ENCODE peak calls at places on chromosomes 7 and 10, in eight cellular contexts. J is foreskin fibroblast; M is stimulated activated CD4-positive, alpha-beta T cell treated with anti-CD3 and anti-CD28 coated beads, Interleukin-1b, Interleukin-23, amount 100 ng/mL, for 4 hours; E is AG04449; Q is epithelial cell of proximal tubule; F is kidney epithelial cell; W is H9; S is heart right ventricle. B is an unnamed sample.

GRCh38 chr10:121911421-121911697 is 16.5 kb downstream of the ATE1 start:
- DNase-seq in F (no peak), Q (no peak), M (no peak), J (no peak), E (no peak), W (no peak), S (no peak), B (no peak)

GRCh38 chr10:36302086-36302485 is 660.0 kb upstream of the FZD8 start:
- DNase-seq in Q (no peak), M (no peak), J (no peak), E (no peak), S (no peak), W (no peak), F (no peak), B (no peak)

GRCh38 chr7:99143853-99144672 is at the start of gene SMURF1:
- DNase-seq in Q (no peak), W (peak; percentile 61), F (no peak), S (peak; percentile 62), E (no peak), J (peak; percentile 62), M (peak; percentile 57), B (no peak)

GRCh38 chr10:103803941-103804340 is 51.4 kb downstream of the SH3PXD2A start:
- DNase-seq in S (no peak), W (no peak), J (no peak), M (no peak), Q (no peak), F (no peak), E (no peak), B (no peak)

GRCh38 chr10:13732485-13732884 is 145.7 kb downstream of the PRPF18 start:
- DNase-seq in E (no peak), M (no peak), S (no peak), J (no peak), Q (no peak), W (no peak), F (no peak), B (no peak)

GRCh38 chr7:112937651-112938390 is 147.6 kb upstream of the TMEM168 start:
- DNase-seq in W (no peak), Q (no peak), F (no peak), M (no peak), S (no peak), J (no peak), E (no peak), B (no peak)

GRCh38 chr10:97475936-97476594 is 22.2 kb downstream of the MMS19 start:
- DNase-seq in W (no peak), M (no peak), S (no peak), Q (no peak), F (no peak), E (peak; percentile 58), J (peak; percentile 65), B (no peak)

GRCh38 chr10:102423372-102423968 is 2.8 kb downstream of the FBXL15 start:
- DNase-seq in J (no peak), F (no peak), M (no peak), Q (no peak), S (no peak), E (no peak), W (no peak), B (no peak)

GRCh38 chr7:157877298-157877840 is 540.6 kb downstream of the DNAJB6 start:
- DNase-seq in Q (no peak), M (no peak), J (no peak), S (no peak), F (no peak), W (no peak), E (no peak), B (no peak)

GRCh38 chr10:66752714-66753113 is 173.1 kb upstream of the LRRTM3 start:
- DNase-seq in J (no peak), M (no peak), W (no peak), S (no peak), F (no peak), E (no peak), Q (no peak), B (no peak)

GRCh38 chr10:129641982-129642381 is 174.9 kb downstream of the MGMT start:
- DNase-seq in J (no peak), F (no peak), W (no peak), E (no peak), Q (no peak), S (no peak), M (no peak), B (no peak)

GRCh38 chr7:91314591-91315323 is 50.5 kb downstream of the FZD1 start:
- DNase-seq in J (no peak), F (no peak), M (no peak), S (no peak), W (no peak), Q (no peak), E (no peak), B (no peak)

GRCh38 chr10:8840356-8840755 is 785.9 kb downstream of the GATA3 start:
- DNase-seq in S (no peak), M (no peak), Q (no peak), J (no peak), E (no peak), F (no peak), W (peak; percentile 53), B (no peak)

GRCh38 chr10:29621161-29621560 is 13.6 kb downstream of the SVIL start:
- DNase-seq in S (no peak), Q (peak; percentile 70), M (no peak), J (peak; percentile 70), F (peak; percentile 45), W (no peak), E (peak; percentile 68), B (no peak)

GRCh38 chr10:124708246-124708779 is 35.9 kb downstream of the FAM53B start:
- DNase-seq in Q (no peak), W (no peak), E (no peak), S (no peak), M (no peak), F (no peak), J (no peak), B (no peak)

GRCh38 chr7:106588576-106589494 is 72.1 kb downstream of the CCDC71L start:
- DNase-seq in J (no peak), S (no peak), M (no peak), W (no peak), F (no peak), Q (no peak), E (no peak), B (no peak)